ENCODE peak calls at places on chromosomes 5 and 9, in five cellular contexts. One of them, this sample, is unnamed.
A peak's percentile ranks its signal among the peaks of the same experiment; 100 is the strongest.

GRCh38 chr5:67206381-67207328 is 10.1 kb upstream of the CD180 start:
- DNase-seq in GM13976: peak; percentile 76
- DNase-seq in HepG2: peak; percentile 53
- DNase-seq in AG10803: peak; percentile 13
- DNase-seq in OCI-LY7: peak; percentile 88
- DNase-seq in this sample: peak; percentile 74

GRCh38 chr9:133247632-133248031 is 27.4 kb downstream of the ABO start:
- DNase-seq in GM13976: no peak
- DNase-seq in HepG2: no peak
- DNase-seq in AG10803: no peak
- DNase-seq in OCI-LY7: no peak
- DNase-seq in this sample: no peak

GRCh38 chr5:94159144-94159543 is 417.7 kb upstream of the POU5F2 start:
- DNase-seq in GM13976: no peak
- DNase-seq in HepG2: no peak
- DNase-seq in AG10803: no peak
- DNase-seq in OCI-LY7: no peak
- DNase-seq in this sample: no peak

GRCh38 chr9:80792721-80793120 is 896.6 kb downstream of the TLE1 start:
- DNase-seq in GM13976: no peak
- DNase-seq in HepG2: no peak
- DNase-seq in AG10803: no peak
- DNase-seq in OCI-LY7: no peak
- DNase-seq in this sample: no peak

GRCh38 chr5:36502608-36503007 is 103.8 kb upstream of the SLC1A3 start:
- DNase-seq in GM13976: no peak
- DNase-seq in HepG2: no peak
- DNase-seq in AG10803: peak; percentile 99
- DNase-seq in OCI-LY7: no peak
- DNase-seq in this sample: no peak

GRCh38 chr9:69671904-69672827 is at the start of gene APBA1:
- DNase-seq in GM13976: peak; percentile 54
- DNase-seq in HepG2: no peak
- DNase-seq in AG10803: peak; percentile 47
- DNase-seq in OCI-LY7: no peak
- DNase-seq in this sample: peak; percentile 66

GRCh38 chr5:76582252-76583162 is 40.7 kb downstream of the F2RL2 start:
- DNase-seq in GM13976: peak; percentile 35
- DNase-seq in HepG2: no peak
- DNase-seq in AG10803: no peak
- DNase-seq in OCI-LY7: peak; percentile 52
- DNase-seq in this sample: peak; percentile 37

GRCh38 chr9:17656889-17657288 is 78.0 kb downstream of the SH3GL2 start:
- DNase-seq in GM13976: no peak
- DNase-seq in HepG2: no peak
- DNase-seq in AG10803: no peak
- DNase-seq in OCI-LY7: no peak
- DNase-seq in this sample: no peak

GRCh38 chr5:61245486-61245885 is 83.2 kb upstream of the SMIM15 start:
- DNase-seq in GM13976: no peak
- DNase-seq in HepG2: no peak
- DNase-seq in AG10803: peak; percentile 22
- DNase-seq in OCI-LY7: no peak
- DNase-seq in this sample: no peak

GRCh38 chr9:137582286-137582860 is 3.6 kb upstream of the DPH7 start:
- DNase-seq in GM13976: no peak
- DNase-seq in HepG2: no peak
- DNase-seq in AG10803: no peak
- DNase-seq in OCI-LY7: peak; percentile 57
- DNase-seq in this sample: no peak

GRCh38 chr9:16484744-16485143 is 385.7 kb downstream of the BNC2 start:
- DNase-seq in GM13976: no peak
- DNase-seq in HepG2: no peak
- DNase-seq in AG10803: peak; percentile 69
- DNase-seq in OCI-LY7: no peak
- DNase-seq in this sample: no peak

DNA sequence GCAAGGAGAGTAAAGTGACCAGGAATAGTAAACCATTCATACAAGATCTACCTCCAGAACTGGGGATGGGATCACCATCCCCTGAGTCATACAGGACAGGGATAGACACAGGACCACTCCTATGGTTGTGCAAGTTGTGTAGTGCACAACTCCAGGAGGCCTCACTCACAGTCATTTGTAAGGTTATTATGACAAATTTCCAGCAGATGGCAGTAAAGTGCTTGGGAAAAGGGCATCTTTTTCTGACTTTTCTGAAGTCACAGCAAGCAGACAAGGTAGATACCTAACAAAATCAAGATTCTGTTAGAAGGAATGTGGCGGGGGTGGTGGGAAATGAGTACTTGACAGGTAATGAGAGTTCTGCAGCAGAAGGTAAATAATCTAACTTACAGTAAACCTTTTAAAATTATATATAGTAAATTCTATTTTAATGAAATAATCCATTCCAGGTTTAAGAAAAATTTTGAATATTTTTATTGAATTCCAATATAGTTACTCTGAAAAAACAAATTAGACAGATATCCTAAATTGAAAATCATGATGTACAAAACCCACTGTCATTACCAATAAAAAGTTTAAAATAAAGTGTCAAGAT is 16.7 kb upstream of the KIF27 start:
- DNase-seq in GM13976: peak; percentile 57
- DNase-seq in HepG2: peak; percentile 68
- DNase-seq in AG10803: peak; percentile 64
- DNase-seq in OCI-LY7: peak; percentile 80
- DNase-seq in this sample: peak; percentile 59
- TF ChIP-seq CTCF in GM13976: peak; percentile 54
- TF ChIP-seq CTCF in HepG2: peak; percentile 78
- TF ChIP-seq CTCF in AG10803: peak; percentile 70
- TF ChIP-seq CTCF in OCI-LY7: peak; percentile 89
- TF ChIP-seq CTCF in this sample: peak; percentile 39

GRCh38 chr5:24110019-24110615 is 534.7 kb downstream of the CDH10 start:
- DNase-seq in GM13976: peak; percentile 5
- DNase-seq in HepG2: peak; percentile 2
- DNase-seq in AG10803: peak; percentile 0
- DNase-seq in OCI-LY7: peak; percentile 1
- DNase-seq in this sample: no peak
- TF ChIP-seq CTCF in GM13976: peak; percentile 7
- TF ChIP-seq CTCF in HepG2: peak; percentile 33
- TF ChIP-seq CTCF in AG10803: peak; percentile 48
- TF ChIP-seq CTCF in OCI-LY7: peak; percentile 68
- TF ChIP-seq CTCF in this sample: no peak

GRCh38 chr9:95181226-95181818 is 136.2 kb downstream of the FANCC start:
- DNase-seq in GM13976: peak; percentile 51
- DNase-seq in HepG2: no peak
- DNase-seq in AG10803: peak; percentile 22
- DNase-seq in OCI-LY7: peak; percentile 39
- DNase-seq in this sample: peak; percentile 38

GRCh38 chr9:95185931-95186330 is 131.6 kb downstream of the FANCC start:
- DNase-seq in GM13976: no peak
- DNase-seq in HepG2: no peak
- DNase-seq in AG10803: no peak
- DNase-seq in OCI-LY7: no peak
- DNase-seq in this sample: no peak

GRCh38 chr9:95181845-95182244 is 135.7 kb downstream of the FANCC start:
- DNase-seq in GM13976: no peak
- DNase-seq in HepG2: no peak
- DNase-seq in AG10803: no peak
- DNase-seq in OCI-LY7: no peak
- DNase-seq in this sample: no peak

GRCh38 chr9:95177617-95178016 is 139.9 kb downstream of the FANCC start:
- DNase-seq in GM13976: no peak
- DNase-seq in HepG2: no peak
- DNase-seq in AG10803: no peak
- DNase-seq in OCI-LY7: no peak
- DNase-seq in this sample: no peak

DNA sequence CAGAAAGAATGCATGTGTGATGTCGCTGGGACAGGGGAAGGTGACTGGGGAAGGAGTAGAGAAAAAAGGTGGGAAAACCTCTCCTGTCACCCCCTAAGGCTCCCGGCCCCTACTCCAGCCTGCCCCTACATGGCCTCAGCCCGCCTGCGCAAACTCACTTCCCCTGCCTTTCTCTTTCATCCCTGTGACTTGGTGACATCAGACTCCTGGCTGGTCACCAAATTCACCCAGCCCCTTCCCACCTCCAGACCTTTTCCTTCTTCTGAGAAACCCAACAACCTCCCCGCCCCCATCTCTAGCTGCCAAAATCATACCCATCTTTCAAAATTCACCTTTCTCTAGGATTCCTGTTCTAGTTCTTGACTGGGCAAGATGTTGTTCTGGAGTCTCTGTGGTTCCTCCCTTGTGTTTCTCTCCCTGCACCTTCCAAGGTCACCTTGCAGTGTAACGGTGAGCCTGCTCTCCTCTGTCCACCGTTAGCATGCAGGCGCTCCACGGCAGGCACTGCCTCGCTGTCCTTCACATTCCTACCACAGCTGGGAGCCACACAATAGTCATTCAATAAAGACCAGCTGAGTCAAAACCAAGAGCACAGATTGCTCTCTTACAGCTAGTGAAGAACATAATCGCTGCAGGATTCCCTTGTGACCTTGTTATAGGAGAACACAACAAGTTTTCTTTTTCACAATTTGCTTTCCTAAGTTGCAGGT is 134.5 kb downstream of the FANCC start:
- DNase-seq in GM13976: no peak
- DNase-seq in HepG2: peak; percentile 22
- DNase-seq in AG10803: no peak
- DNase-seq in OCI-LY7: no peak
- DNase-seq in this sample: no peak
- TF ChIP-seq CTCF in GM13976: no peak
- TF ChIP-seq CTCF in HepG2: peak; percentile 46
- TF ChIP-seq CTCF in AG10803: peak; percentile 24
- TF ChIP-seq CTCF in OCI-LY7: no peak
- TF ChIP-seq CTCF in this sample: no peak

DNA sequence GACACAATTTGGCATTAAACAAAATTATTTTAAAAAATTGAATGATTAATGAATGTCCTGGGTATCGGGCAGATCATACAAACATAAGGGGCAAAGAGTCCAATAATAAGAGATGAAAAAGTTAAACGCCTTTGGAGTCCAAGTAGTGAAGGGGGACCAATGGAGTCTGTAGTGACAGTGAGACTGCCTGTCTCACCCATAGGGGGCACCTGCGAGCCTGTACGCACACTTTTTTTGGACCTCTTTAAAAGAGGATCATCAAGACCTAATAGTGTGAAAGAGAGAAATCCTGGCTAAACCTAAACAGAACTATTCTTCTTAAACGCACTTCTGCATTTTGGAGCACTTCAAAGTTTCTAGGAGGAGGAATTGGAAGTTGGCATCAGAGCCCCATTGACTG is 636.0 kb upstream of the KLF4 start:
- DNase-seq in GM13976: no peak
- DNase-seq in HepG2: no peak
- DNase-seq in AG10803: no peak
- DNase-seq in OCI-LY7: no peak
- DNase-seq in this sample: no peak
- TF ChIP-seq CTCF in GM13976: peak; percentile 11
- TF ChIP-seq CTCF in HepG2: peak; percentile 47
- TF ChIP-seq CTCF in AG10803: peak; percentile 25
- TF ChIP-seq CTCF in OCI-LY7: peak; percentile 69
- TF ChIP-seq CTCF in this sample: no peak

DNA sequence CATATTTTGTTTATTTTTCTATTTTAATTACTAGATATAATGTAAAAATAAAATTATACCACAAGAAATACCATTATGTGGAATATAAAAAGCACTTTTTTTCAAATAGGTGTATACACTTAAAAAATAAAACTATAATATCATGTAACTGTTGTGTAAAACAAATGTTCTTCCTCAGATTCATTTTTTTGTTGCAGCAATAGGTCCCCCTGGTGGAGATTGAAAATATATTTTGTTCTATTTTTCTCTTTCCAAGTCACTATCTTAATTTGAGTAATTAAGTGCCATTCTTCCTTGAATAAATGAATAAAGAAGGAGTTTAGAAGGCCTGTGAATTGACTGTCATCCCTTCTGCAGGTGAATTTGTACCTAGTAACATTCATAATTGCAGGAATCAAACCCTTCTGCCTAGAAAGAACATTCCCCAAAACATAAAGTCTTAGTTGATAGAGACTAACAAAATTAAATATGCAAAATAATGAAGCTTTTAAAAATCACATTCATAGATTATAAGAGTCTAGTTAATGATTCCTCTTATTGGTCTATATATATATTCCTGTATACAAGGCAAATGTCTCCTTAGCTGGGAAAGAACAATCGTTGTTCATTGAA is 23.4 kb downstream of the CETN3 start:
- DNase-seq in GM13976: no peak
- DNase-seq in HepG2: peak; percentile 24
- DNase-seq in AG10803: peak; percentile 28
- DNase-seq in OCI-LY7: peak; percentile 30
- DNase-seq in this sample: peak; percentile 6
- TF ChIP-seq CTCF in GM13976: no peak
- TF ChIP-seq CTCF in HepG2: peak; percentile 34
- TF ChIP-seq CTCF in AG10803: peak; percentile 67
- TF ChIP-seq CTCF in OCI-LY7: peak; percentile 80
- TF ChIP-seq CTCF in this sample: peak; percentile 29

GRCh38 chr9:3732077-3733038 is 206.6 kb upstream of the RFX3 start:
- DNase-seq in GM13976: peak; percentile 72
- DNase-seq in HepG2: peak; percentile 70
- DNase-seq in AG10803: peak; percentile 89
- DNase-seq in OCI-LY7: peak; percentile 62
- DNase-seq in this sample: peak; percentile 79

GRCh38 chr9:3735251-3735650 is 209.4 kb upstream of the RFX3 start:
- DNase-seq in GM13976: no peak
- DNase-seq in HepG2: no peak
- DNase-seq in AG10803: no peak
- DNase-seq in OCI-LY7: no peak
- DNase-seq in this sample: no peak

GRCh38 chr9:3730527-3730926 is 204.7 kb upstream of the RFX3 start:
- DNase-seq in GM13976: peak; percentile 28
- DNase-seq in HepG2: no peak
- DNase-seq in AG10803: no peak
- DNase-seq in OCI-LY7: no peak
- DNase-seq in this sample: peak; percentile 41

GRCh38 chr9:3736186-3736585 is 210.4 kb upstream of the RFX3 start:
- DNase-seq in GM13976: no peak
- DNase-seq in HepG2: no peak
- DNase-seq in AG10803: peak; percentile 38
- DNase-seq in OCI-LY7: no peak
- DNase-seq in this sample: no peak

GRCh38 chr9:3733039-3733408 is 207.2 kb upstream of the RFX3 start:
- DNase-seq in GM13976: peak; percentile 16
- DNase-seq in HepG2: no peak
- DNase-seq in AG10803: no peak
- DNase-seq in OCI-LY7: no peak
- DNase-seq in this sample: no peak
- TF ChIP-seq CTCF in GM13976: no peak
- TF ChIP-seq CTCF in HepG2: no peak
- TF ChIP-seq CTCF in AG10803: no peak
- TF ChIP-seq CTCF in OCI-LY7: no peak
- TF ChIP-seq CTCF in this sample: no peak